ENCODE peak calls at places on chromosomes 2 and 18, in eight cellular contexts. One of them, this sample, is unnamed.

GRCh38 chr2:85015653-85016360 is 44.8 kb downstream of the KCMF1 start:
- DNase-seq in LNCaP clone FGC: no peak
- DNase-seq in heart left ventricle: no peak
- DNase-seq in NCI-H446: no peak
- DNase-seq in CD4-positive, alpha-beta T cell: no peak
- DNase-seq in NCI-H69: no peak
- DNase-seq in BE2C: no peak
- DNase-seq in right cardiac atrium: no peak
- DNase-seq in this sample: no peak

GRCh38 chr2:187842978-187843847 is 289.0 kb upstream of the TFPI start:
- DNase-seq in LNCaP clone FGC: peak
- DNase-seq in heart left ventricle: no peak
- DNase-seq in NCI-H446: peak
- DNase-seq in CD4-positive, alpha-beta T cell: no peak
- DNase-seq in NCI-H69: peak
- DNase-seq in BE2C: peak
- DNase-seq in right cardiac atrium: no peak
- DNase-seq in this sample: no peak

GRCh38 chr18:32378705-32379104 is 92.0 kb downstream of the GAREM1 start:
- DNase-seq in LNCaP clone FGC: peak
- DNase-seq in heart left ventricle: no peak
- DNase-seq in NCI-H446: no peak
- DNase-seq in CD4-positive, alpha-beta T cell: no peak
- DNase-seq in NCI-H69: peak
- DNase-seq in BE2C: no peak
- DNase-seq in right cardiac atrium: no peak
- DNase-seq in this sample: no peak

GRCh38 chr2:212797484-212798205 is 259.0 kb upstream of the ERBB4 start:
- DNase-seq in LNCaP clone FGC: no peak
- DNase-seq in heart left ventricle: no peak
- DNase-seq in NCI-H446: no peak
- DNase-seq in CD4-positive, alpha-beta T cell: no peak
- DNase-seq in NCI-H69: no peak
- DNase-seq in BE2C: no peak
- DNase-seq in right cardiac atrium: no peak
- DNase-seq in this sample: no peak

GRCh38 chr2:213265679-213266078 is 18.6 kb upstream of the SPAG16 start:
- DNase-seq in LNCaP clone FGC: no peak
- DNase-seq in heart left ventricle: no peak
- DNase-seq in NCI-H446: no peak
- DNase-seq in CD4-positive, alpha-beta T cell: no peak
- DNase-seq in NCI-H69: no peak
- DNase-seq in BE2C: no peak
- DNase-seq in right cardiac atrium: no peak
- DNase-seq in this sample: no peak

GRCh38 chr18:4060427-4061281 is 394.5 kb downstream of the DLGAP1 start:
- DNase-seq in LNCaP clone FGC: no peak
- DNase-seq in heart left ventricle: no peak
- DNase-seq in NCI-H446: no peak
- DNase-seq in CD4-positive, alpha-beta T cell: no peak
- DNase-seq in NCI-H69: peak
- DNase-seq in BE2C: no peak
- DNase-seq in right cardiac atrium: no peak
- DNase-seq in this sample: no peak

GRCh38 chr18:68735498-68736343 is 20.8 kb upstream of the TMX3 start:
- DNase-seq in LNCaP clone FGC: peak
- DNase-seq in heart left ventricle: no peak
- DNase-seq in NCI-H446: peak
- DNase-seq in CD4-positive, alpha-beta T cell: no peak
- DNase-seq in NCI-H69: peak
- DNase-seq in BE2C: no peak
- DNase-seq in right cardiac atrium: no peak
- DNase-seq in this sample: no peak

GRCh38 chr2:174945601-174946260 is 59.5 kb downstream of the CHN1 start:
- DNase-seq in LNCaP clone FGC: no peak
- DNase-seq in heart left ventricle: no peak
- DNase-seq in NCI-H446: no peak
- DNase-seq in CD4-positive, alpha-beta T cell: no peak
- DNase-seq in NCI-H69: peak
- DNase-seq in BE2C: no peak
- DNase-seq in right cardiac atrium: no peak
- DNase-seq in this sample: no peak

GRCh38 chr2:190318931-190319556 is 582 bp downstream of the HIBCH start:
- DNase-seq in LNCaP clone FGC: no peak
- DNase-seq in heart left ventricle: no peak
- DNase-seq in NCI-H446: no peak
- DNase-seq in CD4-positive, alpha-beta T cell: no peak
- DNase-seq in NCI-H69: peak
- DNase-seq in BE2C: no peak
- DNase-seq in right cardiac atrium: no peak
- DNase-seq in this sample: no peak

GRCh38 chr18:50590625-50591024 is 30.7 kb downstream of the MAPK4 start:
- DNase-seq in LNCaP clone FGC: no peak
- DNase-seq in heart left ventricle: no peak
- DNase-seq in NCI-H446: no peak
- DNase-seq in CD4-positive, alpha-beta T cell: no peak
- DNase-seq in NCI-H69: peak
- DNase-seq in BE2C: no peak
- DNase-seq in right cardiac atrium: no peak
- DNase-seq in this sample: no peak

GRCh38 chr2:181680937-181681811 is 857 bp upstream of the NEUROD1 start:
- DNase-seq in LNCaP clone FGC: no peak
- DNase-seq in heart left ventricle: no peak
- DNase-seq in NCI-H446: peak
- DNase-seq in CD4-positive, alpha-beta T cell: no peak
- DNase-seq in NCI-H69: no peak
- DNase-seq in BE2C: no peak
- DNase-seq in right cardiac atrium: no peak
- DNase-seq in this sample: no peak

GRCh38 chr2:39469807-39470206 is 32.7 kb upstream of the MAP4K3 start:
- DNase-seq in LNCaP clone FGC: no peak
- DNase-seq in heart left ventricle: peak
- DNase-seq in NCI-H446: no peak
- DNase-seq in CD4-positive, alpha-beta T cell: no peak
- DNase-seq in NCI-H69: no peak
- DNase-seq in BE2C: no peak
- DNase-seq in right cardiac atrium: no peak
- DNase-seq in this sample: no peak

GRCh38 chr18:25299426-25299825 is 52.5 kb downstream of the ZNF521 start:
- DNase-seq in LNCaP clone FGC: no peak
- DNase-seq in heart left ventricle: no peak
- DNase-seq in NCI-H446: no peak
- DNase-seq in CD4-positive, alpha-beta T cell: no peak
- DNase-seq in NCI-H69: no peak
- DNase-seq in BE2C: no peak
- DNase-seq in right cardiac atrium: no peak
- DNase-seq in this sample: no peak

GRCh38 chr18:74029161-74029560 is 118.5 kb downstream of the FBXO15 start:
- DNase-seq in LNCaP clone FGC: no peak
- DNase-seq in heart left ventricle: no peak
- DNase-seq in NCI-H446: no peak
- DNase-seq in CD4-positive, alpha-beta T cell: no peak
- DNase-seq in NCI-H69: no peak
- DNase-seq in BE2C: no peak
- DNase-seq in right cardiac atrium: no peak
- DNase-seq in this sample: no peak

GRCh38 chr2:26561918-26562810 is 79.0 kb downstream of the CIB4 start:
- DNase-seq in LNCaP clone FGC: no peak
- DNase-seq in heart left ventricle: peak
- DNase-seq in NCI-H446: no peak
- DNase-seq in CD4-positive, alpha-beta T cell: peak
- DNase-seq in NCI-H69: peak
- DNase-seq in BE2C: peak
- DNase-seq in right cardiac atrium: peak
- DNase-seq in this sample: no peak